ENCODE peak calls at places on chromosomes 12 and 14, in ten cellular contexts. F is astrocyte, V is A673, M is PC-9, G is uterus, K is endothelial cell of umbilical vein, A is GM23248, C is AG04450, R is K562, O is Peyer's patch. H is an unnamed sample.

GRCh38 chr14:88521818-88522217 is 33.0 kb downstream of the PTPN21 start:
- DNase-seq in F (peak; percentile 32), V (no peak), M (no peak), G (no peak), K (no peak), A (peak; percentile 38), C (no peak), R (no peak), O (no peak), H (no peak)

GRCh38 chr12:56833780-56834179 is 70.7 kb downstream of the HSD17B6 start:
- DNase-seq in F (no peak), V (no peak), M (no peak), G (no peak), K (no peak), A (peak; percentile 7), C (no peak), R (no peak), O (no peak), H (no peak)

GRCh38 chr12:25591132-25591531 is 38.0 kb upstream of the LMNTD1 start:
- DNase-seq in F (no peak), V (no peak), M (peak; percentile 7), G (no peak), K (no peak), A (no peak), C (no peak), R (no peak), O (no peak), H (no peak)

GRCh38 chr12:109461846-109462766 is 15.0 kb downstream of the KCTD10 start:
- DNase-seq in F (peak; percentile 93), V (peak; percentile 32), M (peak; percentile 86), G (peak; percentile 88), K (peak; percentile 68), A (peak; percentile 98), C (peak; percentile 88), R (peak; percentile 45), O (peak; percentile 45), H (peak; percentile 94)

GRCh38 chr12:124720019-124720686 is 143.5 kb downstream of the SCARB1 start:
- DNase-seq in F (peak; percentile 88), V (no peak), M (peak; percentile 61), G (peak; percentile 47), K (peak; percentile 72), A (peak; percentile 88), C (no peak), R (no peak), O (no peak), H (no peak)

GRCh38 chr12:89245090-89245489 is 107.2 kb downstream of the DUSP6 start:
- DNase-seq in F (peak; percentile 66), V (peak; percentile 88), M (no peak), G (no peak), K (no peak), A (peak; percentile 78), C (no peak), R (no peak), O (no peak), H (no peak)

GRCh38 chr14:99625476-99625875 is 19.5 kb upstream of the HHIPL1 start:
- DNase-seq in F (no peak), V (no peak), M (no peak), G (no peak), K (no peak), A (no peak), C (no peak), R (no peak), O (no peak), H (no peak)

GRCh38 chr14:105485720-105486332 is 860 bp upstream of the CRIP1 start:
- DNase-seq in F (no peak), V (peak; percentile 64), M (peak; percentile 31), G (no peak), K (peak; percentile 33), A (no peak), C (no peak), R (peak; percentile 70), O (no peak), H (no peak)

GRCh38 chr12:75542942-75543341 is 31.5 kb upstream of the KRR1 start:
- DNase-seq in F (no peak), V (no peak), M (no peak), G (no peak), K (no peak), A (no peak), C (no peak), R (no peak), O (no peak), H (no peak)

GRCh38 chr12:19910681-19911080 is 457.7 kb upstream of the PDE3A start:
- DNase-seq in F (peak; percentile 85), V (no peak), M (no peak), G (no peak), K (peak; percentile 22), A (no peak), C (no peak), R (no peak), O (no peak), H (no peak)

GRCh38 chr12:26919216-26919555 is 18.6 kb downstream of the INTS13 start:
- DNase-seq in F (no peak), V (no peak), M (no peak), G (no peak), K (peak; percentile 27), A (no peak), C (no peak), R (no peak), O (no peak), H (no peak)

GRCh38 chr14:103333754-103334643 is at the start of gene EIF5:
- DNase-seq in F (peak; percentile 91), V (peak; percentile 99), M (peak; percentile 100), G (peak; percentile 99), K (peak; percentile 99), A (peak; percentile 100), C (peak; percentile 97), R (peak; percentile 91), O (peak; percentile 98), H (peak; percentile 99)

GRCh38 chr14:104101086-104101621 is 15.7 kb downstream of the ASPG start:
- DNase-seq in F (no peak), V (no peak), M (no peak), G (no peak), K (no peak), A (no peak), C (no peak), R (no peak), O (no peak), H (peak; percentile 39)

GRCh38 chr14:21526672-21527319 is 650 bp upstream of the SALL2 start:
- DNase-seq in F (no peak), V (peak; percentile 45), M (no peak), G (no peak), K (no peak), A (no peak), C (no peak), R (no peak), O (no peak), H (no peak)

GRCh38 chr12:116277393-116278258 is at the start of gene MED13L:
- DNase-seq in F (peak; percentile 59), V (peak; percentile 94), M (peak; percentile 89), G (peak; percentile 91), K (peak; percentile 82), A (peak; percentile 95), C (peak; percentile 51), R (peak; percentile 98), O (peak; percentile 83), H (peak; percentile 96)

GRCh38 chr14:72892879-72893635 is 844 bp downstream of the DPF3 start:
- DNase-seq in F (no peak), V (peak; percentile 65), M (no peak), G (peak; percentile 16), K (peak; percentile 52), A (peak; percentile 67), C (no peak), R (peak; percentile 51), O (peak; percentile 31), H (peak; percentile 49)

GRCh38 chr14:72736348-72736747 is 157.6 kb downstream of the DPF3 start:
- DNase-seq in F (peak; percentile 91), V (no peak), M (no peak), G (no peak), K (no peak), A (peak; percentile 63), C (peak; percentile 60), R (peak; percentile 49), O (no peak), H (no peak)

GRCh38 chr12:114681149-114681849 is 2.7 kb downstream of the TBX3 start:
- DNase-seq in F (peak; percentile 55), V (no peak), M (no peak), G (no peak), K (no peak), A (peak; percentile 80), C (no peak), R (no peak), O (no peak), H (no peak)

DNA sequence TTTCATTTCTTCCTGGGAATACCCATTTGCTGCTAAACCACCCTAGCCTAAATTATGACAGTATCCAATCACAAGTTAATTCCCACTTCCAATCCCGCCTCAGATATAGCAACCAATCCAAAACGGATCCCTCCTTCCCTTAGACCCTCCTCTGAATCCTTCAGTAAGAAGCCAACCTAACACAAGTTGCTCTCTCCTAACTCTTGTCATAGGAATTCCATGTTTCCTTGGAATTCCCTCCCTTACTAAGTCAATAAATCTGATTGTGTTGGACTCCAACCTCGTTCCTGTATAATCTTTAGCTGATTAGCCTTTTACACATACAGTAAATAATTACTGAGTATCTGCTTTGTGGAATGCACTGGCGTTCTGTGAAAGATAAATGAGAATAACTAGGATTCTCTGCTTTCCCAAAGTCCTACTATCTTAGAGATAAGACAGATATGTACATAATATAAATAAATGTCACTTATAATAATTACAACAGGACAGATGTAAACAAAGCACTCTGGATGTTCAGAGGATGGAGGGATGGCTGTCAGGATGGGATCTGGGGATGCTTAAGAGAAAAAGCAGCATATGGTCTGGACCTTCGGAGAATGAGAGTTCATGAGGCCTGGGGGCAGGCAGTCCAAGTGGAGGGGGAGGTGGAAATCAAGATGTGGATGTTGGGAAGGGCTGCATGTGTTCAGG is 185.8 kb upstream of the SOX5 start:
- DNase-seq in F (peak; percentile 17), V (no peak), M (no peak), G (no peak), K (no peak), A (no peak), C (no peak), R (no peak), O (no peak), H (no peak)
- H3K27ac ChIP-seq in F (no peak overlapping the region), V (no peak overlapping the region), M (no peak overlapping the region), G (no peak overlapping the region), K (no peak overlapping the region), A (no peak overlapping the region), C (no peak overlapping the region), R (no peak overlapping the region), O (no peak overlapping the region), H (no peak overlapping the region)

GRCh38 chr12:62256408-62257079 is 3.7 kb upstream of the USP15 start:
- DNase-seq in F (peak; percentile 44), V (peak; percentile 16), M (no peak), G (no peak), K (peak; percentile 33), A (peak; percentile 58), C (no peak), R (peak; percentile 23), O (no peak), H (no peak)
- H3K4me3 ChIP-seq in F (no peak overlapping the region), V (no peak overlapping the region), M (no peak overlapping the region), G (peak overlapping the region; percentile 10), K (no peak overlapping the region), A (no peak overlapping the region), C (no peak overlapping the region), R (peak overlapping the region; percentile 0), O (no peak overlapping the region), H (peak overlapping the region; percentile 2)

GRCh38 chr14:51654549-51654879 is 2.8 kb downstream of the FRMD6 start:
- DNase-seq in F (no peak), V (no peak), M (no peak), G (no peak), K (no peak), A (peak; percentile 51), C (no peak), R (no peak), O (no peak), H (no peak)
- H3K27ac ChIP-seq in F (peak overlapping the region; percentile 98), V (peak overlapping the region; percentile 89), M (peak overlapping the region; percentile 86), G (peak overlapping the region; percentile 95), K (peak overlapping the region; percentile 94), A (peak overlapping the region; percentile 97), C (no peak overlapping the region), R (no peak overlapping the region), O (no peak overlapping the region), H (no peak overlapping the region)

GRCh38 chr12:93174473-93174872 is 203.3 kb upstream of the NUDT4 start:
- DNase-seq in F (no peak), V (no peak), M (no peak), G (no peak), K (no peak), A (peak; percentile 8), C (no peak), R (no peak), O (no peak), H (no peak)
- H3K4me3 ChIP-seq in F (no peak overlapping the region), V (no peak overlapping the region), M (no peak overlapping the region), G (no peak overlapping the region), K (no peak overlapping the region), A (no peak overlapping the region), C (no peak overlapping the region), R (no peak overlapping the region), O (no peak overlapping the region), H (no peak overlapping the region)